ENCODE peak calls at places on chromosomes 12 and 14, in six cellular contexts. C is GM23248, F is OCI-LY7, A is neural progenitor cell, W is GM23338, R is MM.1S. H is an unnamed sample.

GRCh38 chr14:89493877-89494634 is 77.0 kb upstream of the FOXN3 start:
- DNase-seq in W (peak; percentile 39), C (no peak), F (peak; percentile 88), R (no peak), A (peak; percentile 32), H (no peak)

GRCh38 chr14:66111891-66112290 is 374.3 kb upstream of the CCDC196 start:
- DNase-seq in W (no peak), F (no peak), C (peak; percentile 5), R (no peak), A (no peak), H (no peak)

GRCh38 chr14:60487211-60487610 is 1.3 kb upstream of the C14orf39 start:
- DNase-seq in F (no peak), C (no peak), W (no peak), R (no peak), A (no peak), H (no peak)

GRCh38 chr14:90559811-90560492 is 163.1 kb downstream of the CALM1 start:
- DNase-seq in R (no peak), F (no peak), A (no peak), C (no peak), W (no peak), H (no peak)

GRCh38 chr12:128644664-128645296 is 179.0 kb downstream of the SLC15A4 start:
- DNase-seq in A (peak; percentile 69), F (peak; percentile 60), C (no peak), R (no peak), W (peak; percentile 69), H (no peak)

GRCh38 chr14:100841445-100842403 is 15.8 kb downstream of the MEG3 start:
- DNase-seq in W (no peak), R (no peak), C (no peak), F (no peak), A (no peak), H (no peak)

GRCh38 chr12:11162494-11162893 is 8.5 kb upstream of the SMIM10L1 start:
- DNase-seq in R (no peak), F (no peak), W (peak; percentile 33), A (no peak), C (peak; percentile 4), H (no peak)

GRCh38 chr12:22935090-22935489 is 310.1 kb downstream of the ETNK1 start:
- DNase-seq in R (no peak), F (no peak), A (no peak), W (peak; percentile 40), C (peak; percentile 8), H (no peak)

GRCh38 chr12:57182918-57183575 is 33.5 kb upstream of the NXPH4 start:
- DNase-seq in C (peak; percentile 77), W (peak; percentile 93), R (peak; percentile 78), A (peak; percentile 81), F (peak; percentile 80), H (peak; percentile 31)

GRCh38 chr12:57842342-57843294 is 3.9 kb downstream of the CTDSP2 start:
- DNase-seq in R (no peak), A (peak; percentile 72), C (peak; percentile 66), W (peak; percentile 85), F (peak; percentile 57), H (no peak)

GRCh38 chr14:39492267-39492666 is 60.0 kb upstream of the FBXO33 start:
- DNase-seq in A (no peak), R (no peak), W (no peak), C (peak; percentile 83), F (no peak), H (no peak)

GRCh38 chr12:52925717-52926595 is 21.1 kb upstream of the KRT8 start:
- DNase-seq in A (no peak), C (peak; percentile 12), F (no peak), W (peak; percentile 47), R (no peak), H (no peak)

GRCh38 chr14:101843665-101844064 is 82.2 kb downstream of the PPP2R5C start:
- DNase-seq in F (peak; percentile 93), W (peak; percentile 55), C (no peak), A (no peak), R (peak; percentile 80), H (no peak)

GRCh38 chr12:64655141-64655540 is 44.8 kb downstream of the RASSF3 start:
- DNase-seq in R (no peak), W (no peak), C (no peak), A (no peak), F (no peak), H (no peak)

GRCh38 chr12:73424484-73424883 is 1113.2 kb upstream of the ATXN7L3B start:
- DNase-seq in F (no peak), R (no peak), A (no peak), C (no peak), W (no peak), H (no peak)

GRCh38 chr14:58731465-58732330 is 93.9 kb downstream of the DACT1 start:
- DNase-seq in R (no peak), W (no peak), C (peak; percentile 97), F (no peak), A (no peak), H (peak; percentile 96)

GRCh38 chr12:24979971-24980730 is 31.2 kb upstream of the BCAT1 start:
- DNase-seq in W (no peak), F (no peak), R (no peak), C (no peak), A (peak; percentile 5), H (no peak)

GRCh38 chr12:49346659-49347306 is at the start of gene DNAJC22:
- DNase-seq in W (peak; percentile 44), A (peak; percentile 74), R (peak; percentile 7), C (peak; percentile 60), F (peak; percentile 47), H (no peak)

GRCh38 chr14:75258079-75258802 is 20.4 kb upstream of the FOS start:
- DNase-seq in F (no peak), R (no peak), C (peak; percentile 84), A (no peak), W (no peak), H (no peak)

GRCh38 chr14:75252254-75252837 is 26.3 kb upstream of the FOS start:
- DNase-seq in F (no peak), A (no peak), W (no peak), C (no peak), R (no peak), H (no peak)

GRCh38 chr14:75257241-75257640 is 21.4 kb upstream of the FOS start:
- DNase-seq in A (no peak), F (no peak), C (peak; percentile 62), R (no peak), W (no peak), H (no peak)

GRCh38 chr14:75254381-75254821 is 24.2 kb upstream of the FOS start:
- DNase-seq in F (no peak), W (no peak), R (no peak), A (no peak), C (no peak), H (no peak)

GRCh38 chr14:75254901-75255300 is 23.7 kb upstream of the FOS start:
- DNase-seq in C (no peak), R (no peak), F (no peak), W (no peak), A (peak; percentile 11), H (no peak)
- TF ChIP-seq EZH2phosphoT487 in C (no peak), R (no peak), F (no peak), W (no peak), A (no peak), H (no peak)

DNA sequence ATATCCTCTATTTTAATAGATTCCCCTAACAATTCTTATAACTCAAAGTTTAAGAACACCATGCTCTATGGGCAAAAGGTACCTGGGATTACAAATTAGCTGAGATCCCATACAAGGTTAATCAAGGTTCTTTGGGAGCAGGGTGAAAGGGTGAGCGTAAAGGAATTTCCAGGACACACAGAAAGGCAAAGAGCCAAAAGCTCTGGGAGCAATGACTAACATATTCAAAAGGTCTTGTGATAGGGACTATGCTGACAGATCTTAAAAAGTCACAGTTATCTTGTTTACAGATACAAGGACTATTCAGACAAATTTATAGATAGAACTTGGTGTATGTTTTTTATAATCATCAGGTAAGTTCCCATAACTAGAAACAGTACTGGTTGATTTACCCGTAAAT is 19.5 kb upstream of the PPFIBP1 start:
- DNase-seq in W (no peak), C (peak; percentile 66), F (no peak), R (no peak), A (no peak), H (no peak)
- TF ChIP-seq EZH2phosphoT487 in W (no peak), C (no peak), F (no peak), R (no peak), A (no peak), H (no peak)

GRCh38 chr14:105489607-105490317 is 1.3 kb upstream of the TEDC1 start:
- DNase-seq in R (peak; percentile 90), W (peak; percentile 93), F (peak; percentile 88), C (peak; percentile 92), A (peak; percentile 91), H (peak; percentile 85)
- TF ChIP-seq EZH2phosphoT487 in R (no peak), W (no peak), F (no peak), C (no peak), A (peak; percentile 45), H (no peak)

GRCh38 chr12:131784909-131785762 is 43.1 kb upstream of the MMP17 start:
- DNase-seq in W (peak; percentile 51), A (no peak), C (peak; percentile 96), R (no peak), F (no peak), H (no peak)
- TF ChIP-seq EZH2phosphoT487 in W (no peak), A (no peak), C (no peak), R (no peak), F (no peak), H (no peak)

GRCh38 chr12:132557969-132558856 is 52.2 kb downstream of the LRCOL1 start:
- DNase-seq in F (no peak), R (no peak), A (no peak), W (no peak), C (no peak), H (no peak)
- TF ChIP-seq EZH2phosphoT487 in F (no peak), R (no peak), A (no peak), W (no peak), C (no peak), H (no peak)

GRCh38 chr12:16515666-16516065 is 90.3 kb downstream of the LMO3 start:
- DNase-seq in W (no peak), C (peak; percentile 64), F (no peak), A (no peak), R (no peak), H (no peak)
- TF ChIP-seq EZH2phosphoT487 in W (no peak), C (no peak), F (no peak), A (no peak), R (no peak), H (no peak)

GRCh38 chr14:22476005-22476751 is 112.8 kb downstream of the DAD1 start:
- DNase-seq in C (no peak), W (peak; percentile 21), F (peak; percentile 72), A (no peak), R (no peak), H (no peak)
- TF ChIP-seq EZH2phosphoT487 in C (no peak), W (no peak), F (no peak), A (no peak), R (no peak), H (no peak)

GRCh38 chr12:30692470-30692869 is 3.2 kb downstream of the IPO8 start:
- DNase-seq in R (no peak), W (no peak), A (no peak), C (peak; percentile 80), F (no peak), H (no peak)

GRCh38 chr12:30694412-30694955 is 1.2 kb downstream of the IPO8 start:
- DNase-seq in F (peak; percentile 50), A (peak; percentile 23), W (peak; percentile 27), R (peak; percentile 60), C (peak; percentile 30), H (no peak)

GRCh38 chr12:30694971-30695326 is 720 bp downstream of the IPO8 start:
- DNase-seq in A (peak; percentile 64), C (peak; percentile 71), W (peak; percentile 63), R (peak; percentile 35), F (peak; percentile 26), H (peak; percentile 21)

GRCh38 chr12:30687265-30687986 is 8.2 kb downstream of the IPO8 start:
- DNase-seq in F (no peak), W (no peak), R (no peak), A (no peak), C (peak; percentile 47), H (no peak)

GRCh38 chr12:30691122-30691879 is 4.4 kb downstream of the IPO8 start:
- DNase-seq in F (no peak), W (no peak), C (peak; percentile 92), A (no peak), R (no peak), H (no peak)
- TF ChIP-seq EZH2phosphoT487 in F (no peak), W (no peak), C (no peak), A (no peak), R (no peak), H (no peak)

H was measured in HCT116.